ENCODE peak calls at places on chromosomes 7 and 10, in four cellular contexts. N, A, F and Z are unnamed samples.

GRCh38 chr7:74656421-74656910 is 1.1 kb upstream of the GTF2I start:
- DNase-seq in N (no peak), A (peak), F (peak), Z (peak)

GRCh38 chr10:8088504-8088903 is 34.0 kb downstream of the GATA3 start:
- DNase-seq in N (no peak), A (no peak), F (no peak), Z (no peak)

GRCh38 chr10:79401015-79401921 is 44.2 kb downstream of the ZCCHC24 start:
- DNase-seq in N (peak), A (peak), F (peak), Z (peak)

GRCh38 chr10:95289003-95289920 is 1.5 kb downstream of the PDLIM1 start:
- DNase-seq in N (no peak), A (peak), F (no peak), Z (peak)

GRCh38 chr10:93413252-93413689 is 68.9 kb downstream of the MYOF start:
- DNase-seq in N (no peak), A (peak), F (no peak), Z (no peak)

GRCh38 chr10:131452926-131453771 is 141.6 kb upstream of the TCERG1L start:
- DNase-seq in N (no peak), A (no peak), F (no peak), Z (no peak)

GRCh38 chr10:96719850-96720421 is 378 bp downstream of the PIK3AP1 start:
- DNase-seq in N (no peak), A (no peak), F (peak), Z (no peak)

GRCh38 chr7:42661312-42661711 is 250.6 kb downstream of the C7orf25 start:
- DNase-seq in N (no peak), A (peak), F (peak), Z (peak)

GRCh38 chr7:38452615-38453014 is 178.6 kb downstream of the AMPH start:
- DNase-seq in N (peak), A (no peak), F (peak), Z (no peak)

GRCh38 chr10:34345383-34345782 is 469.7 kb downstream of the PARD3 start:
- DNase-seq in N (no peak), A (no peak), F (no peak), Z (no peak)

GRCh38 chr10:33234779-33235178 is 99.7 kb downstream of the NRP1 start:
- DNase-seq in N (no peak), A (peak), F (peak), Z (peak)

GRCh38 chr10:43202224-43202656 is 64.0 kb downstream of the CSGALNACT2 start:
- DNase-seq in N (no peak), A (peak), F (no peak), Z (no peak)

GRCh38 chr10:114309111-114309651 is 70.1 kb downstream of the VWA2 start:
- DNase-seq in N (peak), A (peak), F (peak), Z (no peak)

GRCh38 chr10:99461230-99461629 is 30.8 kb upstream of the GOT1 start:
- DNase-seq in N (peak), A (peak), F (peak), Z (peak)

GRCh38 chr10:48604408-48605263 is at the start of gene ARHGAP22:
- DNase-seq in N (peak), A (no peak), F (peak), Z (peak)

GRCh38 chr10:68397005-68397404 is 10.1 kb downstream of the RUFY2 start:
- DNase-seq in N (no peak), A (no peak), F (no peak), Z (no peak)

GRCh38 chr7:17939111-17939669 is 1.1 kb downstream of the SNX13 start:
- DNase-seq in N (peak), A (peak), F (peak), Z (peak)

GRCh38 chr10:131948501-131948900 is 33.2 kb downstream of the BNIP3 start:
- DNase-seq in N (no peak), A (no peak), F (no peak), Z (no peak)

GRCh38 chr10:70145666-70146488 is 623 bp downstream of the TYSND1 start:
- DNase-seq in N (peak), A (peak), F (peak), Z (peak)

GRCh38 chr10:49484501-49485230 is 54.3 kb downstream of the ERCC6 start:
- DNase-seq in N (peak), A (peak), F (peak), Z (peak)

GRCh38 chr7:49852619-49853462 is 79.4 kb downstream of the VWC2 start:
- DNase-seq in N (peak), A (peak), F (peak), Z (peak)

GRCh38 chr7:139598642-139599041 is 75.2 kb downstream of the CLEC2L start:
- DNase-seq in N (no peak), A (no peak), F (no peak), Z (no peak)

GRCh38 chr7:73451780-73452398 is 18.3 kb downstream of the FZD9 start:
- DNase-seq in N (peak), A (peak), F (peak), Z (peak)

GRCh38 chr10:43026039-43026973 is 50.6 kb upstream of the RET start:
- DNase-seq in N (no peak), A (no peak), F (no peak), Z (no peak)

GRCh38 chr7:79770053-79770452 is 316.6 kb upstream of the MAGI2 start:
- DNase-seq in N (no peak), A (peak), F (no peak), Z (peak)

DNA sequence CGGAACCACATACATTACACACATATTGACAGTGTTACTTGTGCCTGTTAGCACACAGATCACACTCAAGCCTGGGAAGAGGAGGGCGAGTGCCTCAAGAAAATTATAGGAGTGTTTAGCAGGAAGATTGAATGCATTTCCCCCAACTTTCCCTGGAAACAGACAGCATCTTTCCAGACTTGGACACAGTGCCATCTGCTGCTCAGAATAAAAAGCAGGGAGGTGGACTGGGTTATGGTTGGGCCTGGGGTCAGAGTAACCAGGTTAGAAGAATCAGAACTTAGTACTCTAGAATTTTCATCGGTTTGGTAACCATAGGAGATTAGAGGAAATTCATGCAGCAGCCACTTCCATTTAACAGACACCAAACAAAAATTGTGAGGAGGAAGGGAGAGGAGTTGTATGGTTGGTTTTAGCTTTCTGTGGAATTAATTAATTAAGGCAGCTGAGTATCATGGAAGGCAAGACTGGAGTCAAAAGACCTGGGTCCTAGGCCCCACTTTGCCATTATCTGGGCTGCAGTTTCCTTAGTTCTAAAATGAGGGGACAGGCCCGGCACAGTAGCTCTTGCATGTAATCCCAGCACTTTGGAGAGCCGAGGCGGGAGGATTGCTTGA is 43.4 kb upstream of the OPTN start:
- DNase-seq in N (peak), A (peak), F (peak), Z (peak)
- TF ChIP-seq CTCF in N (peak), A (peak), F (no peak), Z (peak)

DNA sequence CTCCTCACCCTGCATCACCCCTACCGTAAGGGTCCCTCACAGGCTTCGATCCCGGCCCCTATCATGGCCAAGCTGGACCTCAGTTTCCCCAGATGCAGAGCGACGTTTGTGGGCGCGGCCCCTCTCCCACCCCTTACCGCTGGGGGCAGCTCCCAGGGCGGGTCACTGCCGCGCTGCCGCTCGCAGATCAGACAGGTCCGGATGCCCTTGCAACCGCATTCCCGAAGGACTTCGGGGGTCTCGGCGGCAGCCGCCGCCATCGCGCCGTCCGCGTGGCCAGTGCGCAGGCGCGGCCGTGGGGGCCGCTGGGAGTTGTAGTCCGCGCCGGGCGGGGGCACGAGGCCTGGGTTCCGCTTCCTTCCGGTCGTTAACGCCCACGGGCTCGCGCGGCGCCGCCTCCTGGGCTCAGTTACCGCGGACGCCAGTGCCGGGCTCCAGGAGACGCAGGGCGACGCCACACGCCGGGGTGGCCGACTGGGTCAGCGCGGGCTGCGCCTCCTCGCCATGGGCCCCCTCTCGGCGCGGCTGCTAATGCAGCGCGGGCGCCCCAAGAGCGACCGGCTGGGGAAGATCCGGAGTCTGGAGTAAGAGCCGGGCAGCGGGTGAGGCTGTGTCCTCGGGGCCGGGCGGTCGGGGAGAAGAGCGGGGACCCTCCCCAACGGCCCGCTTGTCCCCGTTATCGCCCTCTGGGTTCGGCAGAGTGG is at the start of the genes ALKBH4 and LRWD1:
- DNase-seq in N (peak), A (peak), F (peak), Z (peak)
- TF ChIP-seq CTCF in N (peak), A (no peak), F (no peak), Z (peak)

DNA sequence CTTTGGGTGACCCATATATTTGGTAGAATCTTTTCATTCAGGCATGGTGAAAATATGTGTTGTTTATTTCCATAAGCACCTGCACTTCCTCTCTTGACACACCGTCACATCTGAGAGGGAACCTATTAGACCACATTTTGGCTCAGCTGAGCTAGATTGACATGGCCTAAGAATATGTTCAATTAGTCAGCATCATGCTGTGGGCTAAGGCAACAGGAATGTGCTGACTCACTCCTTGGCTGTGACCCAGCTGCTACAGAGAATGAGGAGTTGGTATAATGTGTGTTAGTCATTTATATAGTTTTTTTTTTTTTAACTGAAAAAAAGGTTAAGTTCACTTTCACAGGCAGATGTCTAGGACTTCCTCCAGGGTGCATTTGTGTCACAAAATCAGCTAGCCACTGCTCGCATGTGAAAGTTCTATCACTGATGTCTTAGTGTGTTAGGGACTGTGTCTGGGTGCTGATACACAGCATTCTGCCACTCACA is 180.6 kb downstream of the SEMA3E start:
- DNase-seq in N (peak), A (peak), F (peak), Z (peak)
- TF ChIP-seq CTCF in N (no peak), A (peak), F (no peak), Z (no peak)

DNA sequence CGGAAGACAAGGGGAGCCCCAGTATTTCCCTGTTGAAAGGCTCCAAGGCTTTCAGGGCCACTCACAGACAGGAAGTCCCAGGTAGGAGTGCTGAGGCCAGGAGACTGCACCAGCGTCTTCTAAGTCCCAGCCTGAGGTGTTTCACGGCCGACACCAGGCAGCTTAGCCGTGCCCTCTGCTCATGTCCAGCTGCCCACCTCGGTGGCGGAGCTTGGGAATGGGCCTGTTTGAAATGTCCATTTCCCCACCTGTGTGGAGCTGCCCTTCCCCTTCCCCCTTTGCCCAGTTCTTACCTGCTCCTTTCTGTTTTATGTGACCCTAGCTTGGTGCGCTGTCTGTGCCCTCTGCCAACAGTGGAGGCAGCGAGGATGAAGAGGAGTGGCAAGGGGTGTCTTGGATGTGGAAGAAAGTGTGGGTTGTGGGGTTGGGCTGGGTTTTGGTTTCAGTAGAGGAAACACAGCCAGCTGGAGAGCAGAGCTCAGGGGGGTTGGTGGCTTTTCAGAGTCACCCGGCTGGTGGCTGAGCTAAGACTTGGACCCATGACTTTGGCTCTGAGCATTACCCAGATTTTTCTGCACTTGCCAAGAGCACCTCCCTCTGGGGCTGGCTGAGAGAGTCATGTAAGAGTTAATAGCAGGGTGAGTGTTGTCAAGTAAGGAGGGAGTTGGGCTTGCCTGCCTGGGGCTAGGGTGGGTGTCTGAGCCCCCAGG is 37.5 kb downstream of the GBX1 start:
- DNase-seq in N (no peak), A (no peak), F (no peak), Z (no peak)
- TF ChIP-seq CTCF in N (no peak), A (no peak), F (no peak), Z (no peak)

GRCh38 chr7:34389332-34390078 is 268.5 kb upstream of the NPSR1 start:
- DNase-seq in N (no peak), A (no peak), F (no peak), Z (no peak)
- TF ChIP-seq CTCF in N (no peak), A (no peak), F (no peak), Z (no peak)